ENCODE peak calls at places on chromosomes 12 and 14, in four cellular contexts. G, E, Z and J are unnamed samples.

GRCh38 chr14:22375321-22375930 is 213.6 kb downstream of the DAD1 start:
- DNase-seq in G (no peak), Z (peak), E (peak), J (peak)

GRCh38 chr12:57576613-57577160 is 14.3 kb upstream of the PIP4K2C start:
- DNase-seq in E (no peak), G (no peak), Z (no peak), J (no peak)

GRCh38 chr12:11855993-11856374 is 206.5 kb downstream of the ETV6 start:
- DNase-seq in E (no peak), Z (no peak), G (no peak), J (no peak)

GRCh38 chr14:63986789-63987533 is 134.2 kb downstream of the SYNE2 start:
- DNase-seq in E (no peak), G (no peak), Z (peak), J (no peak)

GRCh38 chr12:49482095-49483051 is 56.5 kb upstream of the KCNH3 start:
- DNase-seq in Z (no peak), G (no peak), E (no peak), J (no peak)

GRCh38 chr12:118059645-118060275 is 1.2 kb downstream of the WSB2 start:
- DNase-seq in E (no peak), Z (no peak), G (no peak), J (no peak)

GRCh38 chr14:52678591-52678990 is 16.8 kb downstream of the ERO1A start:
- DNase-seq in G (no peak), E (no peak), Z (no peak), J (peak)

GRCh38 chr12:102300824-102301461 is 103.3 kb upstream of the PMCH start:
- DNase-seq in G (no peak), Z (peak), E (peak), J (peak)

GRCh38 chr14:105146181-105146975 is 22.2 kb downstream of the JAG2 start:
- DNase-seq in Z (no peak), G (no peak), E (no peak), J (no peak)

GRCh38 chr14:104510794-104511611 is 68.6 kb upstream of the C14orf180 start:
- DNase-seq in G (no peak), E (no peak), Z (no peak), J (no peak)

GRCh38 chr14:89406941-89407340 is 10.1 kb downstream of the FOXN3 start:
- DNase-seq in E (no peak), G (no peak), Z (peak), J (no peak)

GRCh38 chr14:60753264-60754126 is 18.9 kb downstream of the MNAT1 start:
- DNase-seq in G (no peak), Z (no peak), E (peak), J (no peak)

GRCh38 chr12:32107376-32108267 is 975 bp downstream of the BICD1 start:
- DNase-seq in G (peak), E (peak), Z (peak), J (peak)

GRCh38 chr12:3097186-3097804 is 20.1 kb downstream of the TSPAN9 start:
- DNase-seq in E (peak), G (no peak), Z (peak), J (peak)

GRCh38 chr12:104348994-104349494 is 45.5 kb downstream of the EID3 start:
- DNase-seq in G (no peak), Z (no peak), E (no peak), J (no peak)

GRCh38 chr14:91114079-91115065 is 499 bp downstream of the DGLUCY start:
- DNase-seq in E (peak), G (no peak), Z (peak), J (peak)

GRCh38 chr12:119687344-119687865 is 19.5 kb downstream of the PRKAB1 start:
- DNase-seq in G (no peak), E (no peak), Z (no peak), J (no peak)

GRCh38 chr14:21723431-21724045 is 49.9 kb upstream of the OR4E1 start:
- DNase-seq in Z (no peak), G (no peak), E (peak), J (peak)

GRCh38 chr12:132597333-132598283 is 12.8 kb downstream of the LRCOL1 start:
- DNase-seq in G (no peak), E (peak), Z (peak), J (peak)

GRCh38 chr12:55935742-55936151 is 4.8 kb downstream of the DGKA start:
- DNase-seq in E (no peak), G (no peak), Z (no peak), J (no peak)

GRCh38 chr12:130788515-130788914 is 50.5 kb downstream of the STX2 start:
- DNase-seq in Z (no peak), E (no peak), G (no peak), J (no peak)

GRCh38 chr12:76586764-76587395 is 27.3 kb upstream of the OSBPL8 start:
- DNase-seq in G (no peak), E (peak), Z (peak), J (peak)

GRCh38 chr12:76738824-76739579 is 24.9 kb upstream of the ZDHHC17 start:
- DNase-seq in E (no peak), G (no peak), Z (no peak), J (no peak)

GRCh38 chr14:89720076-89720687 is 234.3 kb downstream of the EFCAB11 start:
- DNase-seq in E (no peak), G (no peak), Z (no peak), J (no peak)

GRCh38 chr14:93286212-93286890 is 46.5 kb downstream of the BTBD7 start:
- DNase-seq in Z (peak), E (no peak), G (no peak), J (peak)

GRCh38 chr14:55446833-55447232 is 6.4 kb upstream of the TBPL2 start:
- DNase-seq in E (no peak), G (peak), Z (peak), J (no peak)

GRCh38 chr14:91232052-91232451 is 12.5 kb downstream of the GPR68 start:
- DNase-seq in E (no peak), G (no peak), Z (no peak), J (no peak)

GRCh38 chr12:58804749-58805148 is 115.6 kb downstream of the LRIG3 start:
- DNase-seq in G (no peak), Z (no peak), E (peak), J (peak)

GRCh38 chr12:6396031-6396430 is 12.1 kb downstream of the LTBR start:
- DNase-seq in Z (no peak), G (no peak), E (no peak), J (no peak)

GRCh38 chr12:162467-163307 is 51.3 kb downstream of the SLC6A12 start:
- DNase-seq in Z (no peak), G (no peak), E (no peak), J (peak)